ENCODE peak calls at places on chromosomes 13 and 19, in ten cellular contexts. F is GM10248, R is GM23338, G is cardiac muscle cell, M is mucosa of descending colon, P is fibroblast of lung, H is neural progenitor cell, X is fibroblast of mammary gland, C is heart right ventricle, Y is pancreas. V is an unnamed sample.

GRCh38 chr13:30798776-30799625 is 63.7 kb downstream of the ALOX5AP start:
- DNase-seq in F (no peak), R (peak), G (no peak), M (no peak), P (peak), H (peak), X (no peak), C (no peak), Y (no peak), V (no peak)

GRCh38 chr13:83312194-83312593 is 570.1 kb downstream of the SLITRK1 start:
- DNase-seq in F (no peak), R (no peak), G (peak), M (no peak), P (no peak), H (no peak), X (no peak), C (no peak), Y (no peak), V (no peak)

GRCh38 chr13:51826606-51827005 is 18.4 kb downstream of the TMEM272 start:
- DNase-seq in F (no peak), R (no peak), G (peak), M (no peak), P (no peak), H (no peak), X (no peak), C (peak), Y (no peak), V (no peak)

GRCh38 chr13:57569981-57570380 is 61.6 kb upstream of the PCDH17 start:
- DNase-seq in F (no peak), R (no peak), G (no peak), M (no peak), P (no peak), H (no peak), X (no peak), C (no peak), Y (no peak), V (no peak)

GRCh38 chr13:112531263-112531794 is 56.6 kb downstream of the TUBGCP3 start:
- DNase-seq in F (no peak), R (no peak), G (peak), M (no peak), P (peak), H (no peak), X (no peak), C (no peak), Y (no peak), V (no peak)

GRCh38 chr19:56837892-56838679 is 2.4 kb downstream of the PEG3 start:
- DNase-seq in F (no peak), R (no peak), G (peak), M (peak), P (peak), H (no peak), X (peak), C (peak), Y (peak), V (no peak)

GRCh38 chr13:78709028-78709427 is 50.1 kb upstream of the OBI1 start:
- DNase-seq in F (no peak), R (no peak), G (no peak), M (no peak), P (no peak), H (no peak), X (no peak), C (no peak), Y (no peak), V (no peak)

GRCh38 chr13:27293873-27294515 is 23.4 kb downstream of the RASL11A start:
- DNase-seq in F (no peak), R (no peak), G (no peak), M (no peak), P (no peak), H (no peak), X (no peak), C (no peak), Y (no peak), V (no peak)

GRCh38 chr19:6276447-6276846 is 3.3 kb downstream of the MLLT1 start:
- DNase-seq in F (no peak), R (no peak), G (peak), M (peak), P (peak), H (no peak), X (peak), C (no peak), Y (no peak), V (no peak)

GRCh38 chr19:48398329-48399235 is 5.1 kb downstream of the GRIN2D start:
- DNase-seq in F (peak), R (peak), G (peak), M (peak), P (peak), H (peak), X (peak), C (peak), Y (peak), V (peak)

GRCh38 chr13:31322702-31323101 is 122.9 kb downstream of the B3GLCT start:
- DNase-seq in F (no peak), R (no peak), G (no peak), M (no peak), P (no peak), H (no peak), X (peak), C (no peak), Y (no peak), V (no peak)

GRCh38 chr19:48874309-48875135 is 2.3 kb downstream of the PPP1R15A start:
- DNase-seq in F (no peak), R (no peak), G (peak), M (peak), P (no peak), H (peak), X (peak), C (no peak), Y (no peak), V (peak)

GRCh38 chr13:99608345-99608744 is 107.1 kb downstream of the TM9SF2 start:
- DNase-seq in F (no peak), R (no peak), G (no peak), M (no peak), P (no peak), H (no peak), X (no peak), C (no peak), Y (peak), V (no peak)

GRCh38 chr13:99606322-99607089 is 105.2 kb downstream of the TM9SF2 start:
- DNase-seq in F (peak), R (peak), G (peak), M (peak), P (peak), H (peak), X (peak), C (peak), Y (peak), V (peak)

GRCh38 chr13:99614465-99614885 is 113.2 kb downstream of the TM9SF2 start:
- DNase-seq in F (peak), R (peak), G (peak), M (no peak), P (no peak), H (no peak), X (no peak), C (no peak), Y (peak), V (no peak)

GRCh38 chr13:99605417-99606321 is 104.4 kb downstream of the TM9SF2 start:
- DNase-seq in F (peak), R (peak), G (peak), M (peak), P (no peak), H (peak), X (peak), C (peak), Y (peak), V (peak)

GRCh38 chr13:99610702-99611289 is 109.5 kb downstream of the TM9SF2 start:
- DNase-seq in F (no peak), R (peak), G (no peak), M (no peak), P (no peak), H (no peak), X (no peak), C (no peak), Y (no peak), V (no peak)
- TF ChIP-seq CTCF in F (no peak), R (peak), G (peak), M (no peak), P (peak), H (peak), X (peak), C (no peak), Y (no peak), V (no peak)

GRCh38 chr19:42693760-42694350 is 46.4 kb downstream of the PSG3 start:
- DNase-seq in F (peak), R (peak), G (peak), M (no peak), P (peak), H (no peak), X (peak), C (no peak), Y (peak), V (no peak)
- TF ChIP-seq CTCF in F (peak), R (peak), G (peak), M (no peak), P (peak), H (no peak), X (peak), C (no peak), Y (no peak), V (no peak)

GRCh38 chr19:13959962-13960862 is 7.9 kb downstream of the DCAF15 start:
- DNase-seq in F (no peak), R (peak), G (no peak), M (no peak), P (no peak), H (peak), X (no peak), C (no peak), Y (peak), V (no peak)
- TF ChIP-seq CTCF in F (peak), R (peak), G (peak), M (no peak), P (peak), H (peak), X (peak), C (no peak), Y (no peak), V (no peak)

GRCh38 chr19:40236026-40236355 is 9.5 kb upstream of the CCNP start:
- DNase-seq in F (no peak), R (no peak), G (no peak), M (no peak), P (no peak), H (no peak), X (no peak), C (no peak), Y (no peak), V (no peak)

GRCh38 chr19:40233811-40234389 is 7.4 kb upstream of the CCNP start:
- DNase-seq in F (no peak), R (no peak), G (no peak), M (no peak), P (no peak), H (no peak), X (no peak), C (no peak), Y (no peak), V (no peak)

GRCh38 chr19:40236366-40236765 is 9.9 kb upstream of the CCNP start:
- DNase-seq in F (no peak), R (no peak), G (no peak), M (no peak), P (no peak), H (no peak), X (no peak), C (no peak), Y (no peak), V (no peak)

GRCh38 chr19:40234429-40235237 is 8.1 kb upstream of the CCNP start:
- DNase-seq in F (no peak), R (no peak), G (no peak), M (no peak), P (no peak), H (no peak), X (no peak), C (no peak), Y (no peak), V (no peak)

DNA sequence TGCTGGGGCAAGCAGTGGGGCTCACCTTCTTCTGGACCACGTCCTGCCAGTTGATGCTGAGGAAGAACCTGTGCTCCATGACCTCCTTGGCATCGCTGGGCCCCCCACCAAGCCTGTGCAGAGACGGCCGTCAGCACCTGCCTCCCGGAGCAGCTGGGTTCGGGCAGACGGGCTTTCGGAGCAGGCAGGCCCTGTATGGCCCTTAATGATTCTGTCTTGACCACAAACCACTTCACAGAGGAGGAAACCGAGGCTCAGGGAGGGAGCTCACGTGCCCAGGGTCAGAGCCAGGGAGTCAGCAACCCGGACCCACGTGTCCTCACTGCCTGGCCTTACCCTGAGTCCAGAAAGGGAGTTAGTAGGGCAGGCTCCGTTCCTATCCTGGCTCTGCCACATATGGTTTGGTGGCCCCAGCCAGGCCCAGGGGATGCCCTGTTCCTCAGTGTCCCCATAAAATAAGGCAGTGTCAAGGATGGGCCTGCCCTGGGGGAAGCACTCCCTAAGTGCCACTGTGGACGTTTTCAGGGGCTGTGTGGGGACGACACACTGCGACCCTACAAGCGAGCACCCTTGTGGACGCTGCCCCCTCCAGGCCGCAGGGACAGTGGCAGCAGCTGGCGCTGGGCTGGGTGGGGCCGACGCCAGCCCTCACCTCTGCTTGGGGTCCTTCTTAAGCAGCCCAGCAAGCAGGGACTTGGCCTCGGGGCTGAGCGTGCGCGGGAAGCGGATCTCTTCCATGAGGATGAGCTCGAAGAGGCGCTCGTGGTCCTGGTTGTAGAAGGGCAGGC is 8.9 kb upstream of the CCNP start:
- DNase-seq in F (no peak), R (peak), G (no peak), M (no peak), P (no peak), H (peak), X (no peak), C (no peak), Y (no peak), V (no peak)
- TF ChIP-seq CTCF in F (peak), R (peak), G (no peak), M (no peak), P (no peak), H (peak), X (no peak), C (no peak), Y (no peak), V (no peak)

DNA sequence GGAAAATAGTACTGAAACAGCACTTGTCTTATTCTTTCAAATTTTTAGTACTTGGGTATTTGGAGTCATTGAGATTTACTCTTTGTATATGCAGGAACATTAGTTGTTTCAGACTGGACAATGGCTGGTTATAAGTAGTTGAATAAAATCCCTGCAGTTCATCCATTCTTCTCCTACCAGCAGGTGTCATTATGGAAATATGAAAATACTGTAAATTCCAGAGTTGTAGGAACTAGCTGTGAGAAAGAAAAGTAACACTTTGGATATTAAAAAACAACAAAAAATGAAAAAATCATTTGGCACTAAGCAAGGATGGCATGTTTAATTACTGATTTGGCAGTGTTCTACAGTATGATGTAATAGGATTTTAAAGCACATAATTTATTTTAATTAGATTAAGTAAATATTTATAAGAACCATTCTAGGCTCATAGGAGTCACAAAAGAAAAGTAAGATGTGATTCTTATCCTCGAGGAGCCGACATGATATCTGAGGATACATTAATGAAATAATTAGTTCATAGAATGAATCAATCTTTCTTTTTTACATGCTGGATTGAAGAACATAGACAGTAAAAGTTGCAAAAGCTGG is 155.3 kb downstream of the KCNRG start:
- DNase-seq in F (no peak), R (no peak), G (peak), M (no peak), P (peak), H (no peak), X (peak), C (no peak), Y (no peak), V (no peak)
- TF ChIP-seq CTCF in F (no peak), R (no peak), G (peak), M (no peak), P (peak), H (no peak), X (peak), C (no peak), Y (no peak), V (no peak)

GRCh38 chr19:34134190-34135032 is 37.9 kb upstream of the LSM14A start:
- DNase-seq in F (peak), R (peak), G (peak), M (peak), P (peak), H (peak), X (peak), C (peak), Y (peak), V (peak)
- TF ChIP-seq CTCF in F (no peak), R (no peak), G (no peak), M (no peak), P (no peak), H (no peak), X (no peak), C (no peak), Y (no peak), V (no peak)

GRCh38 chr13:97367427-97367826 is 66.5 kb upstream of the RAP2A start:
- DNase-seq in F (no peak), R (peak), G (peak), M (no peak), P (peak), H (peak), X (peak), C (no peak), Y (no peak), V (no peak)

GRCh38 chr13:97366172-97366688 is 67.7 kb upstream of the RAP2A start:
- DNase-seq in F (no peak), R (no peak), G (no peak), M (no peak), P (peak), H (no peak), X (peak), C (no peak), Y (no peak), V (no peak)

GRCh38 chr13:97364827-97365226 is 69.1 kb upstream of the RAP2A start:
- DNase-seq in F (no peak), R (no peak), G (no peak), M (no peak), P (no peak), H (no peak), X (no peak), C (no peak), Y (no peak), V (no peak)

GRCh38 chr13:97369269-97369893 is 64.6 kb upstream of the RAP2A start:
- DNase-seq in F (peak), R (no peak), G (no peak), M (no peak), P (peak), H (no peak), X (peak), C (no peak), Y (no peak), V (no peak)

DNA sequence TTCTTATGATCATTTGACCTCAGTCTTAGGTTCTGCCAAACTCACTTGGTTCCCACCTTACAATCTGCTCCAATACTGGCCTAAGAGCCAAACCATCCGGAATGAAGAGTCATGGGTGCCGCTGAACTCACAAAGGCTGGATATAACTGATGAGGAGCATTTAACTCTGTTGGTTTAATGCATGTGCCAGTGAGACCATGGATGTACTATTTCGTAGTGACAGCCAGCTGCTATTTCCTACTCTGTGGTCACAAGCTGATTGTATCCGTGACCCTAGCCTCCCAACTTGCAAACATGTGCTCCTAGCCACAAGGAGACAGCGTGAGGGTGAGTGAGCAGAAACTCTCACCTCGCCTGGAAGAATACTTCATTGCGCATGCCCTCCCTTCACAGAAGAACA is 67.0 kb upstream of the RAP2A start:
- DNase-seq in F (no peak), R (no peak), G (peak), M (no peak), P (peak), H (no peak), X (peak), C (no peak), Y (no peak), V (no peak)
- TF ChIP-seq CTCF in F (no peak), R (no peak), G (no peak), M (no peak), P (no peak), H (no peak), X (no peak), C (no peak), Y (no peak), V (no peak)

GRCh38 chr19:55385236-55385748 is 440 bp upstream of the RPL28 start:
- DNase-seq in F (peak), R (peak), G (peak), M (peak), P (peak), H (peak), X (peak), C (peak), Y (peak), V (peak)

GRCh38 chr19:55384576-55385235 is 614 bp upstream of the TMEM238 start:
- DNase-seq in F (no peak), R (peak), G (no peak), M (peak), P (no peak), H (no peak), X (no peak), C (no peak), Y (no peak), V (no peak)

GRCh38 chr19:55383279-55383788 is 758 bp downstream of the TMEM238 start:
- DNase-seq in F (no peak), R (peak), G (no peak), M (no peak), P (no peak), H (no peak), X (no peak), C (no peak), Y (no peak), V (no peak)

GRCh38 chr19:55382522-55383054 is 1.5 kb downstream of the TMEM238 start:
- DNase-seq in F (no peak), R (no peak), G (no peak), M (no peak), P (no peak), H (no peak), X (no peak), C (no peak), Y (no peak), V (no peak)

DNA sequence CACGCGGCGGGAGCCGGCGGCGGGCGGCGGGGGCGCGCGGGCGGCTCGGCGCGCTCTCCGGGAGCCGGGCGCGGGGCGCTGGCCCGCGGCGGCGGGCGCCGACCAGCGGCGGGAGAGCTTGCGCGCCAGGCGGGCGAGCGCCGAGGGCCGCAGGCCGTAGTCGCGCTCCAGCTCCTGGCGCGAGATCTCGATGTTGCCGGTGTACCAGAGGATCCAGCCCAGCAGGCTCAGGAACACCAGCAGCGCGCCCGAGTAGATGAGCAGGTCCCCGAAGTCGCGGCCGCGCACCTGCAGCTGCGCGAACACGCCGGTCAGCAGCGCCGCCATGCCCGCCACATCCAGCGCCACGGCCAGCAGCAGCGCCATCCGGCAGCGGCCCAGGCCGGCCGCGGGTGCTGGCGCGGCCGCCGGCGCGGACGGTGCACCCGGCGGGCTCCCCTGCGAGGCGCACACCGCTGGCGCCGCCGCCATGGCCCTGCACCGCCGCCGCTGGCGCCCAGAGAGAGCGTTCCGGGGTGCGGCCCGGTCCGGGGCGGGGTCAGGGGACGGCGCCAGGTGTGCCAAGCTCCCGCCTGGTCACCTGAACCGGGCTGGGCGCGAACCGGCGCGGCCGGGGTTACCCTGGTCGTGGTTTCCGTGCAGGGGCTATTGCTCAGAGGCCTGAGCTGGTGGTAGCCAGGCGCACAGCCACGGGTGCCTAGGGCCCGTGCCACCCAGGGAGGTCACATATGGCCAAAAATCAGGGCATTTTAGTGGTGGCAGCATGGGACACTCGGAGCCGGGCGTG is at the start of gene TMEM238:
- DNase-seq in F (peak), R (peak), G (peak), M (peak), P (peak), H (peak), X (peak), C (peak), Y (peak), V (peak)
- TF ChIP-seq CTCF in F (peak), R (no peak), G (no peak), M (no peak), P (no peak), H (no peak), X (no peak), C (no peak), Y (no peak), V (no peak)